ENCODE peak calls at places on chromosomes 4 and X, in four cellular contexts. O, N, W and J are unnamed samples.

GRCh38 chrX:58025979-58026378 is 115.7 kb upstream of the ZXDA start:
- DNase-seq in O (peak), N (peak), W (peak), J (peak)

GRCh38 chr4:4386296-4386735 is 586 bp upstream of the NSG1 start:
- DNase-seq in O (peak), N (peak), W (peak), J (no peak)

GRCh38 chrX:12988797-12989196 is 13.9 kb downstream of the TMSB4X start:
- DNase-seq in O (no peak), N (no peak), W (peak), J (peak)

GRCh38 chr4:38563703-38564490 is 100.1 kb upstream of the KLF3 start:
- DNase-seq in O (no peak), N (no peak), W (peak), J (no peak)

GRCh38 chr4:155820887-155821529 is 45.1 kb downstream of the ASIC5 start:
- DNase-seq in O (no peak), N (no peak), W (no peak), J (no peak)

GRCh38 chr4:48570646-48571220 is 80.7 kb downstream of the ZAR1 start:
- DNase-seq in O (no peak), N (no peak), W (peak), J (peak)

GRCh38 chr4:152161676-152162330 is 374.1 kb downstream of the FBXW7 start:
- DNase-seq in O (no peak), N (no peak), W (peak), J (peak)

GRCh38 chrX:43317378-43317777 is 338.7 kb upstream of the MAOA start:
- DNase-seq in O (no peak), N (no peak), W (no peak), J (no peak)

GRCh38 chr4:113539408-113539807 is 222.1 kb downstream of the CAMK2D start:
- DNase-seq in O (no peak), N (no peak), W (peak), J (peak)

GRCh38 chrX:101617211-101618191 is at the start of gene ARMCX6:
- DNase-seq in O (peak), N (peak), W (peak), J (peak)

GRCh38 chrX:120604359-120604782 is 470 bp downstream of the MCTS1 start:
- DNase-seq in O (peak), N (peak), W (peak), J (peak)

GRCh38 chr4:94595013-94595412 is 143.3 kb downstream of the PDLIM5 start:
- DNase-seq in O (no peak), N (no peak), W (no peak), J (no peak)

GRCh38 chrX:71543316-71543715 is 10.4 kb downstream of the OGT start:
- DNase-seq in O (no peak), N (no peak), W (peak), J (peak)

GRCh38 chr4:149574973-149575372 is 240.7 kb downstream of the IQCM start:
- DNase-seq in O (no peak), N (no peak), W (no peak), J (no peak)

GRCh38 chr4:11608992-11609391 is 180.3 kb upstream of the HS3ST1 start:
- DNase-seq in O (no peak), N (no peak), W (no peak), J (no peak)